ENCODE peak calls at places on chromosomes 3 and 15, in nine cellular contexts. One of them, this sample, is unnamed.

GRCh38 chr3:121690777-121691405 is 30.2 kb upstream of the HCLS1 start:
- DNase-seq in uterus: no peak
- DNase-seq in HCT116: no peak
- DNase-seq in transverse colon: no peak
- DNase-seq in fibroblast of the aortic adventitia: no peak
- DNase-seq in GM23338: no peak
- DNase-seq in AG04450: no peak
- DNase-seq in cardiac muscle cell: no peak
- DNase-seq in testis: no peak
- DNase-seq in this sample: peak

GRCh38 chr3:138933981-138934691 is 12.8 kb downstream of the FOXL2 start:
- DNase-seq in AG04450: no peak
- DNase-seq in HCT116: no peak
- DNase-seq in uterus: no peak
- DNase-seq in transverse colon: no peak
- DNase-seq in testis: no peak
- DNase-seq in GM23338: no peak
- DNase-seq in cardiac muscle cell: no peak
- DNase-seq in fibroblast of the aortic adventitia: no peak
- DNase-seq in this sample: no peak

GRCh38 chr3:106830334-106830733 is 546.9 kb upstream of the CCDC54 start:
- DNase-seq in fibroblast of the aortic adventitia: no peak
- DNase-seq in HCT116: no peak
- DNase-seq in cardiac muscle cell: no peak
- DNase-seq in AG04450: no peak
- DNase-seq in uterus: no peak
- DNase-seq in transverse colon: no peak
- DNase-seq in testis: no peak
- DNase-seq in GM23338: peak
- DNase-seq in this sample: no peak

GRCh38 chr15:80509800-80510199 is 105.6 kb downstream of the ARNT2 start:
- DNase-seq in GM23338: no peak
- DNase-seq in transverse colon: no peak
- DNase-seq in fibroblast of the aortic adventitia: no peak
- DNase-seq in cardiac muscle cell: no peak
- DNase-seq in HCT116: no peak
- DNase-seq in testis: no peak
- DNase-seq in uterus: no peak
- DNase-seq in AG04450: no peak
- DNase-seq in this sample: no peak

GRCh38 chr3:77885381-77885780 is 845.5 kb downstream of the ROBO2 start:
- DNase-seq in uterus: no peak
- DNase-seq in GM23338: no peak
- DNase-seq in AG04450: no peak
- DNase-seq in HCT116: no peak
- DNase-seq in fibroblast of the aortic adventitia: no peak
- DNase-seq in testis: no peak
- DNase-seq in transverse colon: no peak
- DNase-seq in cardiac muscle cell: no peak
- DNase-seq in this sample: no peak

GRCh38 chr15:31263751-31264533 is 62.7 kb upstream of the KLF13 start:
- DNase-seq in transverse colon: peak
- DNase-seq in cardiac muscle cell: no peak
- DNase-seq in fibroblast of the aortic adventitia: no peak
- DNase-seq in uterus: peak
- DNase-seq in GM23338: no peak
- DNase-seq in HCT116: no peak
- DNase-seq in testis: peak
- DNase-seq in AG04450: no peak
- DNase-seq in this sample: peak

GRCh38 chr3:79871656-79872055 is 103.9 kb upstream of the ROBO1 start:
- DNase-seq in AG04450: no peak
- DNase-seq in testis: no peak
- DNase-seq in uterus: no peak
- DNase-seq in fibroblast of the aortic adventitia: peak
- DNase-seq in cardiac muscle cell: no peak
- DNase-seq in GM23338: no peak
- DNase-seq in HCT116: no peak
- DNase-seq in transverse colon: no peak
- DNase-seq in this sample: no peak

GRCh38 chr3:46729038-46729437 is 11.4 kb upstream of the PRSS50 start:
- DNase-seq in AG04450: no peak
- DNase-seq in testis: no peak
- DNase-seq in GM23338: peak
- DNase-seq in cardiac muscle cell: no peak
- DNase-seq in HCT116: no peak
- DNase-seq in uterus: no peak
- DNase-seq in fibroblast of the aortic adventitia: no peak
- DNase-seq in transverse colon: no peak
- DNase-seq in this sample: no peak

DNA sequence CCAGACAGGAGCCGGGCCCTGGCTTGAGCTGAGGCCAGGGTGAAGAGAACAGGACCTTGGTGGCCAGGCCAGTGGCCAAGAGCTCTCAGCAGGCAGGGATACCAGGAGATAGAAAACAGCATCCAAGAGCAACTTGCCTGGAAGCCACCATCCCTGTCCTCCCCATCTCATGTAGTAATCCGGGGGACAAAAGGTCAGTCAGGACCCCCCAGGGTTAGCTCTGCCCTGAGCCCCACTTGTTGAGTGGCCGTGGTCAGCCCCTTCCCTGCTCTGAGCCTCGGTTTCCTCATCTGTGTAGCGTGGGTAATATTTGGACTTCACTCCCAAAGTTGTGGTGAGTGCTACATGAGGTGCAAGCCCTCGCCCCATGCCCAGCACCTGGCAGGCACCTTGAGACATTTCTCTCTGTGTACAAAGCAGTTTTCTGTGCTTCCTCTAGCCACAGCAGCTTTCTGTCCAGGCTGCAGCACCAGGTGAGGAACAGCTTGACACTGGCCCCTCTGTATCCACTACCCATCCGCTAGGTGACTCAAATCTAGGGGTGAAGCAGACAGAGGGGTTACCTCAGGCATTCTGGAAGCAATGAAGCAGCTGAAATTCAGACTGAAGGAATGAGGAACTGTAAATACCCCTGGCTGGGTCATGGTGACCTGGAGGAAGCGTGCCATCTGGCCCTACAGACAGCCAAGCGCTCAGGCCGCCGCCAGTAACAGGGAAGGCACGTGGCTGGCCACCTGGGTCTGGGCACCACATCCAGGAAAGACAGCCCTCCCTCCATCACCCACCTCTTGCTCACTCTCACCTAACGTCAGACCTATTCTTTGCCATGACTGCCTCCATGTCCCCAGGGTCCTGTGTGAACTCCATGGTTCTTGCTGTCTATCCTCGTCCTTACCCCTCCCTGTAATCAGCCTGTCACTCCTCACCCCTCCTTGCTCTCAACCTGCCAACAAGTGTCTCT is 6.7 kb downstream of the CISH start:
- DNase-seq in GM23338: no peak
- DNase-seq in HCT116: no peak
- DNase-seq in AG04450: no peak
- DNase-seq in uterus: peak
- DNase-seq in cardiac muscle cell: no peak
- DNase-seq in fibroblast of the aortic adventitia: no peak
- DNase-seq in transverse colon: peak
- DNase-seq in testis: peak
- DNase-seq in this sample: no peak
- H3K4me3 ChIP-seq in GM23338: no peak
- H3K4me3 ChIP-seq in HCT116: no peak
- H3K4me3 ChIP-seq in AG04450: no peak
- H3K4me3 ChIP-seq in uterus: no peak
- H3K4me3 ChIP-seq in cardiac muscle cell: no peak
- H3K4me3 ChIP-seq in fibroblast of the aortic adventitia: no peak
- H3K4me3 ChIP-seq in transverse colon: no peak
- H3K4me3 ChIP-seq in testis: no peak
- H3K4me3 ChIP-seq in this sample: no peak

GRCh38 chr15:71127083-71127482 is 11.8 kb downstream of the THSD4 start:
- DNase-seq in testis: no peak
- DNase-seq in cardiac muscle cell: no peak
- DNase-seq in uterus: no peak
- DNase-seq in HCT116: no peak
- DNase-seq in GM23338: no peak
- DNase-seq in fibroblast of the aortic adventitia: no peak
- DNase-seq in AG04450: no peak
- DNase-seq in transverse colon: no peak
- DNase-seq in this sample: no peak

GRCh38 chr15:71124937-71125755 is 9.9 kb downstream of the THSD4 start:
- DNase-seq in uterus: no peak
- DNase-seq in cardiac muscle cell: no peak
- DNase-seq in AG04450: no peak
- DNase-seq in GM23338: no peak
- DNase-seq in testis: peak
- DNase-seq in transverse colon: no peak
- DNase-seq in HCT116: no peak
- DNase-seq in fibroblast of the aortic adventitia: peak
- DNase-seq in this sample: no peak

GRCh38 chr15:71128939-71129562 is 13.8 kb downstream of the THSD4 start:
- DNase-seq in cardiac muscle cell: no peak
- DNase-seq in AG04450: no peak
- DNase-seq in transverse colon: no peak
- DNase-seq in HCT116: no peak
- DNase-seq in GM23338: no peak
- DNase-seq in testis: no peak
- DNase-seq in uterus: no peak
- DNase-seq in fibroblast of the aortic adventitia: no peak
- DNase-seq in this sample: no peak

GRCh38 chr15:71129660-71130059 is 14.4 kb downstream of the THSD4 start:
- DNase-seq in HCT116: no peak
- DNase-seq in uterus: no peak
- DNase-seq in AG04450: no peak
- DNase-seq in GM23338: no peak
- DNase-seq in cardiac muscle cell: no peak
- DNase-seq in transverse colon: no peak
- DNase-seq in fibroblast of the aortic adventitia: no peak
- DNase-seq in testis: no peak
- DNase-seq in this sample: no peak

DNA sequence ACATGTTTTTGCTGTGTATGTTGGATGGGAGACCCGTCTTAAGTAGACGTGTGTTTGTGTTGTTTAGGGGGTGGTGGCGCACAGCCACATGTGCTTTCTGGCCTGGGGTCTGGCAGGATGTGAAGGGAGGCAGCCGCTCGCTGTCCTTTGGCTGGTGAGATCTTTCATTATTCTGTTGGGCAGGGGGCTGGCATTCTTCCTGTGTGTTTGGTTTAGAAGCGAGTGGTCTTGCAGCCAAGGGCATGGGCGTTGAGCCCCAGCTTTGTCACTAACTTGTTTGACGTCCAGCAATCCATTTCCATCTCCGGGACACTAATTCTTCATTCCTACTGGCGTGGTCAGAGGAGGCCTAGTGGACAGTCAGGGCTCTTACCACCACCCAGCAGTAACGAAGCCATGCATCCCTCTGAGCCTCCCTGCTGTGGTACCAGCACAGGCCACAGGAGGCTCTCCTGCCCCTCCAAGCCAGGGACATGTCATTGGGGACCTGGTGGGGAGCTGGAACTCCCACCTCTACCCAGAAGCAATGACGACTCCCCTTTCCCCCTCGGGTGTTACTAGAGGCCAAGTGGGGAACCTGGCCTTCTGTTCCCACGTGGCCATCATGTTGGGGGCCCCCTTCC is 10.7 kb downstream of the THSD4 start:
- DNase-seq in AG04450: no peak
- DNase-seq in testis: no peak
- DNase-seq in GM23338: peak
- DNase-seq in cardiac muscle cell: no peak
- DNase-seq in HCT116: no peak
- DNase-seq in fibroblast of the aortic adventitia: peak
- DNase-seq in transverse colon: no peak
- DNase-seq in uterus: no peak
- DNase-seq in this sample: peak
- TF ChIP-seq CTCF in AG04450: peak
- TF ChIP-seq CTCF in testis: no peak
- TF ChIP-seq CTCF in GM23338: peak
- TF ChIP-seq CTCF in cardiac muscle cell: peak
- TF ChIP-seq CTCF in HCT116: no peak
- TF ChIP-seq CTCF in fibroblast of the aortic adventitia: peak
- TF ChIP-seq CTCF in transverse colon: no peak
- TF ChIP-seq CTCF in uterus: no peak
- TF ChIP-seq CTCF in this sample: peak

GRCh38 chr3:50610992-50611463 is 546 bp downstream of the CISH start:
- DNase-seq in uterus: no peak
- DNase-seq in GM23338: no peak
- DNase-seq in transverse colon: no peak
- DNase-seq in testis: no peak
- DNase-seq in cardiac muscle cell: no peak
- DNase-seq in fibroblast of the aortic adventitia: no peak
- DNase-seq in HCT116: no peak
- DNase-seq in AG04450: no peak
- DNase-seq in this sample: no peak

GRCh38 chr3:50608278-50608677 is 3.3 kb downstream of the CISH start:
- DNase-seq in HCT116: no peak
- DNase-seq in AG04450: no peak
- DNase-seq in transverse colon: no peak
- DNase-seq in cardiac muscle cell: no peak
- DNase-seq in GM23338: no peak
- DNase-seq in uterus: no peak
- DNase-seq in fibroblast of the aortic adventitia: no peak
- DNase-seq in testis: no peak
- DNase-seq in this sample: no peak

GRCh38 chr3:50609071-50609742 is 2.4 kb downstream of the CISH start:
- DNase-seq in GM23338: no peak
- DNase-seq in AG04450: no peak
- DNase-seq in uterus: no peak
- DNase-seq in transverse colon: no peak
- DNase-seq in cardiac muscle cell: no peak
- DNase-seq in fibroblast of the aortic adventitia: no peak
- DNase-seq in testis: no peak
- DNase-seq in HCT116: no peak
- DNase-seq in this sample: no peak

GRCh38 chr3:50610181-50610971 is 1.2 kb downstream of the CISH start:
- DNase-seq in uterus: no peak
- DNase-seq in cardiac muscle cell: no peak
- DNase-seq in GM23338: no peak
- DNase-seq in transverse colon: peak
- DNase-seq in fibroblast of the aortic adventitia: no peak
- DNase-seq in testis: no peak
- DNase-seq in HCT116: no peak
- DNase-seq in AG04450: no peak
- DNase-seq in this sample: no peak

DNA sequence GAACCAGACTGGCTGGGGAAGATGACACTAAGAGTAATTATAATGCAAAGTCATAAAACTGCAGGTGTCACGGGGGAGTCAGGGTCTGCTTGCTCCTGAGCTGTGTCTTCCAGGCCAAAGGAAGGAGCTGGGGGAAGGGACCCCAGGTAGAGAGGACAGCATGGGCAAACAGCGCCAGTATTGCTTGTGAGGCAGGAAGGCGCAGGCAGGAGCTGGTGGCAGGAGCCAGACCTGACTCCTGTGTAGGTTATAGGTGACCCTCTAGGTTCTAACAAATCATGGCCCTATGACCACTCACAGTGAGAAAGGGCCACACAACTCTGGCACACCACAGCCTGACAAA is 1.9 kb downstream of the CISH start:
- DNase-seq in uterus: no peak
- DNase-seq in HCT116: no peak
- DNase-seq in fibroblast of the aortic adventitia: no peak
- DNase-seq in AG04450: no peak
- DNase-seq in cardiac muscle cell: no peak
- DNase-seq in testis: no peak
- DNase-seq in transverse colon: no peak
- DNase-seq in GM23338: no peak
- DNase-seq in this sample: no peak
- H3K4me3 ChIP-seq in uterus: no peak
- H3K4me3 ChIP-seq in HCT116: no peak
- H3K4me3 ChIP-seq in fibroblast of the aortic adventitia: no peak
- H3K4me3 ChIP-seq in AG04450: no peak
- H3K4me3 ChIP-seq in cardiac muscle cell: no peak
- H3K4me3 ChIP-seq in testis: no peak
- H3K4me3 ChIP-seq in transverse colon: no peak
- H3K4me3 ChIP-seq in GM23338: no peak
- H3K4me3 ChIP-seq in this sample: no peak

GRCh38 chr3:4995500-4996053 is 16.3 kb downstream of the BHLHE40 start:
- DNase-seq in cardiac muscle cell: no peak
- DNase-seq in HCT116: peak
- DNase-seq in transverse colon: no peak
- DNase-seq in uterus: no peak
- DNase-seq in testis: no peak
- DNase-seq in GM23338: no peak
- DNase-seq in fibroblast of the aortic adventitia: peak
- DNase-seq in AG04450: no peak
- DNase-seq in this sample: no peak

GRCh38 chr3:4994823-4995499 is 15.7 kb downstream of the BHLHE40 start:
- DNase-seq in uterus: no peak
- DNase-seq in testis: no peak
- DNase-seq in AG04450: no peak
- DNase-seq in GM23338: no peak
- DNase-seq in cardiac muscle cell: no peak
- DNase-seq in transverse colon: no peak
- DNase-seq in fibroblast of the aortic adventitia: peak
- DNase-seq in HCT116: peak
- DNase-seq in this sample: peak

GRCh38 chr3:4997946-4998345 is 18.7 kb downstream of the BHLHE40 start:
- DNase-seq in fibroblast of the aortic adventitia: no peak
- DNase-seq in uterus: no peak
- DNase-seq in cardiac muscle cell: no peak
- DNase-seq in HCT116: no peak
- DNase-seq in transverse colon: no peak
- DNase-seq in AG04450: no peak
- DNase-seq in testis: no peak
- DNase-seq in GM23338: no peak
- DNase-seq in this sample: no peak

GRCh38 chr3:4996223-4996765 is 17.1 kb downstream of the BHLHE40 start:
- DNase-seq in uterus: no peak
- DNase-seq in HCT116: no peak
- DNase-seq in transverse colon: no peak
- DNase-seq in AG04450: no peak
- DNase-seq in GM23338: no peak
- DNase-seq in cardiac muscle cell: no peak
- DNase-seq in testis: no peak
- DNase-seq in fibroblast of the aortic adventitia: no peak
- DNase-seq in this sample: no peak

DNA sequence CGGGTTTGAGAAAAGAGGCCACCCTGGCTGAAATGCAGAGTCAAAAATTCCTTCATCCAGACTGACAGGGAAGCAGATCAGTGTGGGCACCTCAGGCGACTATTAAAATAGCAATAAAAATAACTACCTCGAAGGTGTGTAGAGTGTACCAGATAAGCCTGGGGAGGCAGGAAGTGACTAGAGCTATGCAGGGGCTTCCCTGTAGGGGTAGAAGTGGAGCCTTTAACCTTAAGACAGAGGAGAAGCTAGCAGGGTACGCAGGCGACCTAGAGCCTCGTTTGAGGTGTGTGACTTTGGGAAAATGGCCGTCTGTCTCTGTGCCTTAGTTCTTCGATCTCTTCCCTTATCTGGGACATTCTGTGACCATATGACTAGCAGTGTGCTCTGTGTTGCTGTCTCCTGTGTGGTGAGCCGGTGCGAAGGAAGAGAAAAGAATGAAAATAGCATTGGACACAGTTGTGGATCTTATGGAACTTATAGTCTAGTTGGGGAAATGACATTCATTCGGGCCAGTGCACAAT is 17.6 kb downstream of the BHLHE40 start:
- DNase-seq in uterus: no peak
- DNase-seq in fibroblast of the aortic adventitia: no peak
- DNase-seq in testis: no peak
- DNase-seq in cardiac muscle cell: no peak
- DNase-seq in HCT116: no peak
- DNase-seq in transverse colon: no peak
- DNase-seq in GM23338: no peak
- DNase-seq in AG04450: no peak
- DNase-seq in this sample: no peak
- TF ChIP-seq CTCF in uterus: no peak
- TF ChIP-seq CTCF in fibroblast of the aortic adventitia: no peak
- TF ChIP-seq CTCF in testis: no peak
- TF ChIP-seq CTCF in cardiac muscle cell: no peak
- TF ChIP-seq CTCF in HCT116: no peak
- TF ChIP-seq CTCF in transverse colon: no peak
- TF ChIP-seq CTCF in GM23338: no peak
- TF ChIP-seq CTCF in AG04450: no peak
- TF ChIP-seq CTCF in this sample: no peak

This sample was measured in GM12865.